ENCODE peak calls at places on chromosomes 5 and 9, in six cellular contexts. J, U, W, B, P and Y are unnamed samples.

GRCh38 chr5:43661102-43661501 is 58.1 kb downstream of the NNT start:
- DNase-seq in J (no peak), U (peak), W (peak), B (no peak), P (no peak), Y (no peak)

GRCh38 chr9:134694714-134695113 is 53.1 kb downstream of the COL5A1 start:
- DNase-seq in J (no peak), U (no peak), W (no peak), B (no peak), P (no peak), Y (no peak)

GRCh38 chr5:180136661-180137381 is 65.3 kb upstream of the RNF130 start:
- DNase-seq in J (no peak), U (no peak), W (no peak), B (no peak), P (no peak), Y (peak)

GRCh38 chr5:179256229-179257189 is 88.8 kb downstream of the ADAMTS2 start:
- DNase-seq in J (no peak), U (no peak), W (no peak), B (no peak), P (no peak), Y (peak)

GRCh38 chr9:112203536-112203935 is 28.4 kb upstream of the SUSD1 start:
- DNase-seq in J (peak), U (no peak), W (no peak), B (no peak), P (peak), Y (no peak)

GRCh38 chr5:149445739-149446369 is 66.8 kb upstream of the IL17B start:
- DNase-seq in J (no peak), U (no peak), W (no peak), B (no peak), P (peak), Y (no peak)

GRCh38 chr9:80030801-80031200 is 459.0 kb downstream of the TLE4 start:
- DNase-seq in J (no peak), U (no peak), W (no peak), B (no peak), P (peak), Y (no peak)

GRCh38 chr9:135076143-135076875 is 11.2 kb upstream of the OLFM1 start:
- DNase-seq in J (no peak), U (no peak), W (peak), B (no peak), P (no peak), Y (peak)

GRCh38 chr9:70563437-70564204 is 149.2 kb upstream of the KLF9 start:
- DNase-seq in J (no peak), U (no peak), W (no peak), B (peak), P (peak), Y (no peak)

GRCh38 chr5:79886456-79886855 is 104.6 kb downstream of the MTX3 start:
- DNase-seq in J (no peak), U (no peak), W (no peak), B (no peak), P (no peak), Y (no peak)